ENCODE peak calls at places on chromosomes 2 and 18, in eight cellular contexts. E is spleen, X is IMR-90, H is kidney, Q is ascending aorta, C is ovary, B is pancreas, F is AG04450. L is an unnamed sample.

GRCh38 chr2:179536185-179536584 is 271.6 kb upstream of the SESTD1 start:
- DNase-seq in X (peak), B (no peak), E (no peak), H (no peak), C (no peak), Q (no peak), F (no peak), L (no peak)

GRCh38 chr2:110713508-110714362 is 18.6 kb upstream of the ACOXL start:
- DNase-seq in Q (no peak), C (no peak), F (no peak), H (no peak), B (no peak), X (no peak), E (no peak), L (no peak)

GRCh38 chr18:77132369-77133050 is at the start of gene MBP:
- DNase-seq in X (no peak), E (peak), Q (no peak), F (no peak), H (peak), B (peak), C (peak), L (no peak)

GRCh38 chr2:127678531-127678930 is 3.2 kb upstream of the LIMS2 start:
- DNase-seq in F (no peak), H (no peak), X (no peak), B (no peak), E (no peak), C (no peak), Q (no peak), L (no peak)

GRCh38 chr2:129689600-129689999 is 289.9 kb upstream of the RAB6C start:
- DNase-seq in E (no peak), X (no peak), F (no peak), Q (no peak), B (no peak), C (no peak), H (no peak), L (no peak)

GRCh38 chr18:74506405-74507119 is 10.4 kb downstream of the CNDP2 start:
- DNase-seq in Q (no peak), C (no peak), F (peak), X (peak), B (no peak), E (no peak), H (peak), L (no peak)

GRCh38 chr2:32264422-32265149 is at the start of gene NLRC4:
- DNase-seq in H (no peak), B (no peak), X (no peak), E (no peak), Q (no peak), C (no peak), F (no peak), L (no peak)

GRCh38 chr2:14297340-14297739 is 335.2 kb upstream of the LRATD1 start:
- DNase-seq in X (no peak), H (no peak), Q (no peak), B (no peak), E (no peak), C (no peak), F (no peak), L (no peak)

GRCh38 chr2:217314021-217314460 is 454.2 kb upstream of the TNP1 start:
- DNase-seq in C (no peak), F (no peak), X (no peak), Q (no peak), E (no peak), H (no peak), B (no peak), L (no peak)

GRCh38 chr18:57621252-57621607 is 406 bp downstream of the NARS1 start:
- DNase-seq in X (no peak), B (no peak), E (no peak), F (no peak), H (no peak), C (no peak), Q (no peak), L (no peak)

GRCh38 chr2:170651603-170652002 is 63.5 kb upstream of the SP5 start:
- DNase-seq in F (no peak), E (no peak), X (no peak), B (no peak), C (no peak), Q (no peak), H (no peak), L (no peak)

GRCh38 chr2:54574107-54574859 is 118.2 kb downstream of the SPTBN1 start:
- DNase-seq in E (no peak), H (peak), F (no peak), X (peak), B (no peak), C (no peak), Q (no peak), L (no peak)

GRCh38 chr2:85765081-85765731 is 11.4 kb downstream of the ATOH8 start:
- DNase-seq in X (no peak), E (no peak), B (peak), H (no peak), F (no peak), C (no peak), Q (no peak), L (no peak)

GRCh38 chr2:13666582-13667414 is 950.1 kb downstream of the TRIB2 start:
- DNase-seq in F (no peak), C (no peak), H (no peak), Q (no peak), B (no peak), X (no peak), E (no peak), L (no peak)

GRCh38 chr2:5315512-5315911 is 376.7 kb upstream of the SOX11 start:
- DNase-seq in X (no peak), F (no peak), C (no peak), Q (no peak), E (no peak), B (no peak), H (no peak), L (no peak)

GRCh38 chr2:199946196-199946595 is 9.1 kb downstream of the TYW5 start:
- DNase-seq in X (no peak), H (no peak), Q (no peak), C (no peak), F (no peak), B (no peak), E (no peak), L (no peak)

GRCh38 chr2:167790189-167790588 is 457.2 kb downstream of the STK39 start:
- DNase-seq in Q (no peak), F (no peak), X (no peak), E (no peak), H (no peak), B (no peak), C (no peak), L (no peak)

GRCh38 chr2:107635883-107636282 is 190.8 kb upstream of the RGPD4 start:
- DNase-seq in F (no peak), C (no peak), Q (no peak), E (no peak), B (no peak), H (no peak), X (peak), L (no peak)

GRCh38 chr2:183164111-183165015 is 40.1 kb downstream of the NUP35 start:
- DNase-seq in E (no peak), H (no peak), Q (no peak), F (no peak), B (no peak), X (no peak), C (no peak), L (no peak)

GRCh38 chr18:55268146-55268545 is 308.9 kb upstream of the CCDC68 start:
- DNase-seq in B (no peak), C (no peak), H (no peak), E (no peak), Q (no peak), F (no peak), X (no peak), L (no peak)

GRCh38 chr2:137173514-137173913 is 408.2 kb downstream of the THSD7B start:
- DNase-seq in C (no peak), X (no peak), H (no peak), E (no peak), F (no peak), B (no peak), Q (no peak), L (no peak)

GRCh38 chr2:100242891-100243670 is 79.2 kb downstream of the LONRF2 start:
- DNase-seq in X (peak), B (peak), F (no peak), E (peak), Q (no peak), H (no peak), C (peak), L (peak)

GRCh38 chr2:44321360-44321759 is 39.9 kb downstream of the PREPL start:
- DNase-seq in H (no peak), B (no peak), E (no peak), C (no peak), F (no peak), X (no peak), Q (no peak), L (no peak)

GRCh38 chr2:174840436-174840835 is 76.2 kb upstream of the CHRNA1 start:
- DNase-seq in Q (no peak), B (no peak), X (peak), C (no peak), E (no peak), F (peak), H (no peak), L (no peak)

GRCh38 chr18:78751664-78752063 is 228.0 kb upstream of the SALL3 start:
- DNase-seq in Q (no peak), X (no peak), E (peak), H (no peak), C (no peak), F (no peak), B (no peak), L (no peak)

GRCh38 chr18:21404426-21404825 is 162.4 kb downstream of the GREB1L start:
- DNase-seq in Q (no peak), X (no peak), H (no peak), C (no peak), B (no peak), F (no peak), E (no peak), L (no peak)

GRCh38 chr2:171523969-171524401 is 1.7 kb downstream of the CYBRD1 start:
- DNase-seq in B (no peak), E (no peak), Q (no peak), H (no peak), C (no peak), X (peak), F (no peak), L (no peak)

GRCh38 chr18:6222271-6222670 is 192.4 kb downstream of the L3MBTL4 start:
- DNase-seq in C (no peak), H (no peak), X (no peak), E (no peak), B (no peak), F (no peak), Q (no peak), L (no peak)

GRCh38 chr2:54866868-54867267 is 143.4 kb downstream of the EML6 start:
- DNase-seq in C (no peak), X (no peak), H (no peak), E (no peak), B (no peak), F (no peak), Q (no peak), L (no peak)

GRCh38 chr2:225428360-225428759 is 28.9 kb downstream of the NYAP2 start:
- DNase-seq in E (no peak), Q (no peak), C (no peak), H (no peak), X (no peak), F (no peak), B (no peak), L (no peak)

GRCh38 chr18:68418881-68419280 is 296.0 kb downstream of the TMX3 start:
- DNase-seq in F (peak), C (no peak), B (no peak), Q (no peak), E (no peak), X (peak), H (no peak), L (no peak)

GRCh38 chr2:97005353-97005752 is 19.0 kb upstream of the FAM178B start:
- DNase-seq in Q (no peak), F (no peak), H (no peak), X (no peak), B (no peak), E (no peak), C (no peak), L (no peak)
- TF ChIP-seq CTCF in Q (no peak), F (peak), H (no peak), X (peak), B (no peak), E (no peak), C (no peak), L (no peak)

GRCh38 chr2:24439280-24439970 is 51.6 kb upstream of the NCOA1 start:
- DNase-seq in E (no peak), X (no peak), F (no peak), H (no peak), B (no peak), C (no peak), Q (no peak), L (no peak)

GRCh38 chr2:24439971-24440340 is 51.1 kb upstream of the NCOA1 start:
- DNase-seq in Q (no peak), H (no peak), C (no peak), B (no peak), X (no peak), E (no peak), F (no peak), L (no peak)

GRCh38 chr2:24434576-24434975 is 56.5 kb upstream of the NCOA1 start:
- DNase-seq in B (no peak), X (no peak), H (no peak), F (no peak), C (no peak), E (no peak), Q (no peak), L (no peak)

GRCh38 chr2:24435391-24436316 is 55.4 kb upstream of the NCOA1 start:
- DNase-seq in C (peak), X (peak), E (no peak), F (no peak), B (peak), Q (peak), H (no peak), L (peak)

GRCh38 chr2:24438106-24438505 is 52.9 kb upstream of the NCOA1 start:
- DNase-seq in F (no peak), B (no peak), Q (no peak), C (no peak), E (no peak), H (no peak), X (peak), L (no peak)
- H3K4me3 ChIP-seq in F (no peak), B (no peak), Q (no peak), C (no peak), E (no peak), H (no peak), X (no peak), L (no peak)

DNA sequence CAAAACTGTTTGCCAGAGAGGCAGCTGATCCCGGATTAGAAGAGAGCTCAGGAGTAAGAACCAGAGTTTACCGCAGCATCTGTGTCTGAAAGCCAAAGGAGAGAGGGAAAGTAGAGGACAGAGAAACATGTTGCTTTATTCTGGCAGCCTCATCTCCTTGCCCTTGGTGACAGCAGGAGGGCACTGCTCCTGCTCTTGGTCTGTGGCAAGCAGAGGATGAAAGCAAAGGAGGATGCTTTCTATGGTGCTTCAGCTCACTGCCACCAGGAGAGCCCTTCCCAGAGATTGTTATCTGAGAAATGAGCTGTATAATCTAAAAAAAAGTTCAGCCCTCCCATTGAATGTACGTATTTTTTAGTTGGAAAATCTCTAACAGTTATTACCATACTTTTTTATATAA is 7.7 kb downstream of the SLC1A4 start:
- DNase-seq in C (no peak), B (no peak), X (no peak), E (no peak), H (no peak), Q (no peak), F (no peak), L (no peak)
- H3K27ac ChIP-seq in C (no peak), B (no peak), X (no peak), E (no peak), H (no peak), Q (no peak), F (no peak), L (no peak)

GRCh38 chr2:197137234-197137633 is 173.3 kb downstream of the ANKRD44 start:
- DNase-seq in X (peak), Q (no peak), B (no peak), E (no peak), F (no peak), H (no peak), C (no peak), L (no peak)

GRCh38 chr2:197136452-197136851 is 174.1 kb downstream of the ANKRD44 start:
- DNase-seq in Q (no peak), H (no peak), E (no peak), F (no peak), B (no peak), C (no peak), X (no peak), L (no peak)

GRCh38 chr2:197131558-197131855 is 179.1 kb downstream of the ANKRD44 start:
- DNase-seq in F (no peak), H (no peak), X (no peak), C (no peak), E (peak), Q (no peak), B (no peak), L (no peak)

GRCh38 chr2:197135806-197136205 is 174.8 kb downstream of the ANKRD44 start:
- DNase-seq in B (no peak), Q (no peak), C (no peak), F (no peak), H (no peak), E (no peak), X (no peak), L (no peak)

GRCh38 chr2:197134206-197134605 is 176.4 kb downstream of the ANKRD44 start:
- DNase-seq in H (no peak), Q (no peak), C (no peak), F (no peak), B (no peak), E (no peak), X (peak), L (no peak)
- TF ChIP-seq CTCF in H (no peak), Q (no peak), C (no peak), F (peak), B (no peak), E (no peak), X (peak), L (no peak)

GRCh38 chr18:63160172-63160995 is 159.2 kb downstream of the BCL2 start:
- DNase-seq in E (peak), B (no peak), F (no peak), Q (no peak), C (no peak), H (no peak), X (no peak), L (no peak)
- H3K4me3 ChIP-seq in E (no peak), B (no peak), F (no peak), Q (no peak), C (no peak), H (no peak), X (no peak), L (no peak)

DNA sequence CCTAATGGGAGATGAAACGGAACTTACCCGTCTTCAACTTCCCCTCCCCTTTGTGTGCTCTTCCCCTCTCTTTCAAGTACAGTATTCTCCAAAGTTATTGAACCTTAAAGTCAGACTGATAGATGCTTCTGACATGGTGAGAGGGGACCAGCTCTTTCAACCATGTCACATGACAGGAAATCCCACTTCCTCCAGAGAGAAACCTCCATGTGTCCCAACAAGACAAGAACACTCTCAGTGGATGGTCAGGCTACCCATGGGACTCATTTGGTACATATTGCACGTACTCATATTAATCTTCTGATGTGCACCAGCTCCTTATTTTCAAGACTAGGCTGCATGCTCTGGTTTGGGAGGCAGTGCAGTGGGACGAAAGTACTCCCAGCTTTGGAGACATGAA is 44.6 kb upstream of the REG3G start:
- DNase-seq in F (no peak), E (no peak), C (no peak), B (no peak), X (no peak), H (no peak), Q (no peak), L (no peak)
- H3K27ac ChIP-seq in F (no peak), E (no peak), C (no peak), B (no peak), X (no peak), H (no peak), Q (no peak), L (no peak)

DNA sequence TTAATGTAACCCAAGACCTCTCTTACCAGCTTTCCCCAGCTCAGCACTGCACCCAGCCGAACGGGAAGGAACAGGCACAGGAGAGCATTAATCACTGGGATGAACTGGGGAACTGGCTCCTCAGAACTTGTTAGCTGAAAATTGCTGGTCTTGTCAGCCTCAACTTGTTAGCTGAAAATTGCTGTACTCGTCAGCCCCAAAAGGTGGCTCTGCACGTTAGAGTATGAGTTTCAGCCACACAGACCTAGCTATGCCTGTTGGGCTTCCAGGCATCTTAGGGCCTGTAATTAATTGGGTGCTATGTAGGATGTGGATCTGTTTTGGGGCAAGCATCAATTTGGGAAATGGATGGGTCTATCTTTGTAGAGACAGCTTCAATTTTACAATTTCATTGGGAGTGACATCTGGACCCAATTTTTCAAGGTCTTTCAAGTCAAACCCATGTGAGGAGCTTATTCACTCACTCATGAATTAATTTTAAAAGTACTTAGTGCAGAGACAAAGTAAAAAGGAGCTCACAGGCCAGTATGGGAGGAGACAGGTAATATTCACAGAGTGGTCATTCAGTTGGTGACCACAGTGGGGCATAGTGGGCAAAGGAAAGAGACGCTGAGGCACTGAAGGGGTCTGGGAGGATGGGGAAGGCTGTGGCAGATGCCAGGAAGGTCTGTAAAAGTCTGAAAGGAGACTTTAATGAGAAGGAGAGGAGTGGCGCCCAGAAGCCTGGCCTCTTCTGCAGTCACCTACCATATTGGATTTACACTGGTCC is 75.8 kb downstream of the CD8B2 start:
- DNase-seq in F (no peak), C (no peak), E (no peak), X (no peak), H (no peak), B (no peak), Q (no peak), L (no peak)
- TF ChIP-seq CTCF in F (no peak), C (no peak), E (no peak), X (peak), H (peak), B (no peak), Q (no peak), L (no peak)

GRCh38 chr18:80202264-80202998 is 44.9 kb downstream of the PARD6G start:
- DNase-seq in Q (no peak), H (no peak), X (no peak), E (no peak), F (no peak), C (no peak), B (no peak), L (peak)
- H3K4me3 ChIP-seq in Q (no peak), H (no peak), X (no peak), E (no peak), F (no peak), C (no peak), B (no peak), L (no peak)

L was measured in right atrium auricular region.